ENCODE peak calls at places on chromosomes 7 and 10, in eight cellular contexts. P, D, U, O, X, S, Y and Z are unnamed samples.

GRCh38 chr7:76225379-76225778 is 23.7 kb downstream of the SRRM3 start:
- DNase-seq in P (no peak), D (peak), U (no peak), O (no peak), X (peak), S (peak), Y (no peak), Z (no peak)

GRCh38 chr7:92634924-92635519 is 44.8 kb upstream of the FAM133B start:
- DNase-seq in P (peak), D (peak), U (no peak), O (no peak), X (no peak), S (no peak), Y (peak), Z (peak)

GRCh38 chr10:74991435-74991834 is 120.0 kb upstream of the SAMD8 start:
- DNase-seq in P (peak), D (peak), U (peak), O (no peak), X (no peak), S (no peak), Y (peak), Z (no peak)

GRCh38 chr10:109426987-109427386 is 496.3 kb downstream of the XPNPEP1 start:
- DNase-seq in P (no peak), D (no peak), U (no peak), O (no peak), X (no peak), S (no peak), Y (no peak), Z (no peak)

GRCh38 chr7:150390206-150390605 is 11.1 kb downstream of the ZNF775 start:
- DNase-seq in P (no peak), D (peak), U (no peak), O (no peak), X (no peak), S (no peak), Y (no peak), Z (no peak)

GRCh38 chr7:124839687-124840086 is 74.1 kb upstream of the GPR37 start:
- DNase-seq in P (no peak), D (no peak), U (no peak), O (no peak), X (no peak), S (no peak), Y (no peak), Z (no peak)

GRCh38 chr7:128841961-128842673 is 11.9 kb downstream of the FLNC start:
- DNase-seq in P (no peak), D (peak), U (peak), O (no peak), X (peak), S (peak), Y (peak), Z (no peak)

GRCh38 chr7:139901840-139902370 is 72.8 kb downstream of the TBXAS1 start:
- DNase-seq in P (no peak), D (no peak), U (no peak), O (no peak), X (no peak), S (no peak), Y (no peak), Z (no peak)

GRCh38 chr7:81783818-81784217 is 14.0 kb upstream of the HGF start:
- DNase-seq in P (no peak), D (no peak), U (no peak), O (no peak), X (no peak), S (no peak), Y (no peak), Z (no peak)

GRCh38 chr7:30977896-30978564 is 14.3 kb downstream of the GHRHR start:
- DNase-seq in P (peak), D (peak), U (no peak), O (no peak), X (no peak), S (no peak), Y (peak), Z (no peak)

GRCh38 chr7:95491634-95492314 is 6.0 kb downstream of the ASB4 start:
- DNase-seq in P (peak), D (peak), U (no peak), O (no peak), X (no peak), S (no peak), Y (peak), Z (no peak)

GRCh38 chr7:107989618-107990373 is 13.2 kb downstream of the LAMB1 start:
- DNase-seq in P (no peak), D (no peak), U (no peak), O (no peak), X (peak), S (no peak), Y (no peak), Z (peak)

GRCh38 chr10:128096486-128097199 is 29.6 kb downstream of the MKI67 start:
- DNase-seq in P (no peak), D (no peak), U (no peak), O (no peak), X (no peak), S (no peak), Y (no peak), Z (no peak)

GRCh38 chr7:21939136-21939857 is 6.4 kb downstream of the CDCA7L start:
- DNase-seq in P (no peak), D (peak), U (no peak), O (no peak), X (no peak), S (no peak), Y (no peak), Z (no peak)

GRCh38 chr7:83611776-83612175 is 37.2 kb downstream of the SEMA3E start:
- DNase-seq in P (no peak), D (no peak), U (no peak), O (no peak), X (no peak), S (no peak), Y (no peak), Z (no peak)

GRCh38 chr7:133355325-133355708 is 102.4 kb downstream of the EXOC4 start:
- DNase-seq in P (no peak), D (peak), U (no peak), O (no peak), X (no peak), S (no peak), Y (no peak), Z (no peak)

GRCh38 chr10:79981673-79982485 is 33.0 kb upstream of the SFTPD start:
- DNase-seq in P (peak), D (peak), U (no peak), O (no peak), X (peak), S (no peak), Y (peak), Z (no peak)

GRCh38 chr7:105639677-105640493 is 58.6 kb upstream of the EFCAB10 start:
- DNase-seq in P (no peak), D (no peak), U (no peak), O (no peak), X (no peak), S (no peak), Y (no peak), Z (no peak)

GRCh38 chr10:112360308-112361270 is 13.3 kb upstream of the ACSL5 start:
- DNase-seq in P (no peak), D (peak), U (no peak), O (no peak), X (peak), S (no peak), Y (peak), Z (peak)

GRCh38 chr7:41003031-41003925 is 699.6 kb downstream of the INHBA start:
- DNase-seq in P (peak), D (peak), U (no peak), O (no peak), X (peak), S (no peak), Y (peak), Z (no peak)

GRCh38 chr7:140697447-140698143 is 1.1 kb downstream of the NDUFB2 start:
- DNase-seq in P (no peak), D (no peak), U (no peak), O (no peak), X (no peak), S (no peak), Y (no peak), Z (peak)

GRCh38 chr10:78255796-78256638 is 222.4 kb downstream of the RPS24 start:
- DNase-seq in P (peak), D (peak), U (no peak), O (peak), X (peak), S (no peak), Y (peak), Z (peak)

GRCh38 chr7:48083114-48083830 is 5.8 kb upstream of the UPP1 start:
- DNase-seq in P (no peak), D (no peak), U (peak), O (no peak), X (no peak), S (no peak), Y (no peak), Z (no peak)

GRCh38 chr10:73810358-73810734 is 1.1 kb downstream of the NDST2 start:
- DNase-seq in P (no peak), D (no peak), U (peak), O (no peak), X (no peak), S (no peak), Y (no peak), Z (no peak)

GRCh38 chr10:33920351-33920750 is 585.9 kb upstream of the NRP1 start:
- DNase-seq in P (no peak), D (no peak), U (no peak), O (no peak), X (no peak), S (no peak), Y (no peak), Z (no peak)

GRCh38 chr7:24582171-24582570 is 8.9 kb downstream of the PALS2 start:
- DNase-seq in P (no peak), D (no peak), U (no peak), O (no peak), X (no peak), S (no peak), Y (no peak), Z (no peak)

GRCh38 chr10:110859206-110859946 is 12.4 kb upstream of the PDCD4 start:
- DNase-seq in P (no peak), D (no peak), U (no peak), O (no peak), X (no peak), S (no peak), Y (no peak), Z (no peak)

GRCh38 chr10:1159131-1160061 is 103.2 kb downstream of the WDR37 start:
- DNase-seq in P (no peak), D (no peak), U (no peak), O (no peak), X (no peak), S (no peak), Y (no peak), Z (peak)

GRCh38 chr10:76774987-76775603 is 862.5 kb downstream of the KCNMA1 start:
- DNase-seq in P (no peak), D (no peak), U (no peak), O (no peak), X (no peak), S (no peak), Y (no peak), Z (no peak)

GRCh38 chr10:118107040-118107439 is 60.3 kb upstream of the RAB11FIP2 start:
- DNase-seq in P (no peak), D (peak), U (no peak), O (no peak), X (no peak), S (no peak), Y (no peak), Z (no peak)

GRCh38 chr7:44103941-44104879 is at the start of gene AEBP1:
- DNase-seq in P (no peak), D (no peak), U (peak), O (no peak), X (peak), S (no peak), Y (no peak), Z (no peak)

GRCh38 chr10:105605104-105605503 is 964.0 kb downstream of the SORCS3 start:
- DNase-seq in P (no peak), D (no peak), U (no peak), O (no peak), X (no peak), S (no peak), Y (no peak), Z (no peak)

GRCh38 chr7:155490697-155491628 is 33.0 kb downstream of the EN2 start:
- DNase-seq in P (no peak), D (no peak), U (peak), O (no peak), X (peak), S (no peak), Y (no peak), Z (no peak)
- H3K4me3 ChIP-seq in P (no peak), D (no peak), U (peak), O (peak), X (peak), S (peak), Y (no peak), Z (no peak)

GRCh38 chr10:49001861-49002675 is 62.4 kb upstream of the LRRC18 start:
- DNase-seq in P (no peak), D (no peak), U (no peak), O (no peak), X (no peak), S (no peak), Y (no peak), Z (no peak)
- H3K4me3 ChIP-seq in P (no peak), D (no peak), U (no peak), O (no peak), X (no peak), S (no peak), Y (no peak), Z (no peak)

GRCh38 chr7:50310361-50310760 is 5.8 kb downstream of the IKZF1 start:
- DNase-seq in P (no peak), D (no peak), U (no peak), O (no peak), X (no peak), S (no peak), Y (no peak), Z (no peak)
- H3K4me3 ChIP-seq in P (no peak), D (no peak), U (peak), O (no peak), X (no peak), S (peak), Y (no peak), Z (no peak)

GRCh38 chr7:85178531-85179298 is 8.1 kb downstream of the SEMA3D start:
- DNase-seq in P (no peak), D (no peak), U (no peak), O (no peak), X (no peak), S (no peak), Y (no peak), Z (no peak)
- H3K4me3 ChIP-seq in P (no peak), D (no peak), U (no peak), O (no peak), X (no peak), S (no peak), Y (no peak), Z (no peak)

GRCh38 chr10:52908483-52908882 is 135.9 kb upstream of the MBL2 start:
- DNase-seq in P (no peak), D (no peak), U (no peak), O (no peak), X (no peak), S (no peak), Y (no peak), Z (no peak)
- H3K4me3 ChIP-seq in P (no peak), D (no peak), U (no peak), O (no peak), X (no peak), S (no peak), Y (no peak), Z (no peak)

GRCh38 chr7:80648201-80648600 is 9.8 kb downstream of the CD36 start:
- DNase-seq in P (no peak), D (no peak), U (no peak), O (no peak), X (no peak), S (no peak), Y (no peak), Z (no peak)
- H3K4me3 ChIP-seq in P (no peak), D (no peak), U (no peak), O (no peak), X (no peak), S (no peak), Y (no peak), Z (no peak)

DNA sequence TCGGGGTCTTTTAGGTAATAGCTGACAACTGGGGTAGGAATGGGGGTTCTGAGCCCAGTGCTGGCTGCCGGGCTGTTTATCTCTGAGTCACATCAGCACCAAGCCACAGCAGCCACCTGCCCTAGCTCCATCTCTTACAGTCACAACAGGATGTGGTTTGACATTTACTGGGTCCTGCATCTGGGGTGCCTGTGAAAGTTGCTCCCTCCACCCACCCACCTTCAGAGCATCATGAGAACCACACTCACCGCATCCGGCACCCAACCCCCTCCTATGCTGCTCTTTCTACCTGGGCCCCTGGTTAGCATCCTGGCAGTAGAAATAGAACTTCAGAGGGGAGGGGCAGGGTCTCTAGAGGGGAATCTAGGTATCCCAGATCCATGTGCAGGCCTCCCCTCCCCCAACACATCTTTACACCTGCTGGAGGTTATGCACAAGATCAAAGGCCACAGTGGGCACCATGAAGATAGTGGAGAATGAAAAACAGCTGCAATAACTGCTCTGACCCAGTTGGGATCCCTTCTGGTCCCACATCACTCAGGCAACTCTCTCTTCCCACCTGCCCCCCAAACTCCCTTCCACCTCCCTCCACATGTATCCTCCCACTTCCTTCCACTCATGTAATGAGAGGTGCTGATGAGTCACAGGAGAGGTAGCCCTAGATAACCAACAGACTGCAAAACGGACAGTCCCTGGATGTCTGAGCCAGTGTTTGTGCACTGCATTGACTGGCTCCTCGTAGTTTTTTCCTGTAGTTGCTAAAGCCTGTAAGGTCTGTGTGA is 38.2 kb downstream of the PRSS2 start:
- DNase-seq in P (no peak), D (no peak), U (peak), O (no peak), X (no peak), S (peak), Y (no peak), Z (no peak)
- H3K4me3 ChIP-seq in P (no peak), D (no peak), U (peak), O (no peak), X (no peak), S (peak), Y (no peak), Z (no peak)